ENCODE peak calls at places on chromosomes 11 and 22, in four cellular contexts. T, F, C and G are unnamed samples.

GRCh38 chr11:9616042-9616640 is 42.7 kb downstream of the WEE1 start:
- DNase-seq in T (no peak), C (no peak), F (no peak), G (no peak)

GRCh38 chr11:84476581-84476980 is 1150.6 kb downstream of the DLG2 start:
- DNase-seq in C (no peak), T (no peak), F (no peak), G (no peak)

GRCh38 chr11:116257092-116257491 is 515.7 kb downstream of the BUD13 start:
- DNase-seq in T (no peak), C (no peak), F (no peak), G (no peak)

GRCh38 chr11:68127791-68128681 is 6.8 kb upstream of the CHKA start:
- DNase-seq in C (peak), T (peak), F (no peak), G (peak)

GRCh38 chr22:39908737-39909136 is 7.9 kb downstream of the GRAP2 start:
- DNase-seq in C (peak), F (no peak), T (no peak), G (no peak)

GRCh38 chr22:35995772-35996171 is 32.9 kb downstream of the RBFOX2 start:
- DNase-seq in T (no peak), C (peak), F (no peak), G (no peak)

GRCh38 chr11:17063171-17064002 is 14.1 kb downstream of the RPS13 start:
- DNase-seq in C (peak), T (peak), F (peak), G (peak)

GRCh38 chr11:75022289-75022688 is 33.6 kb downstream of the NEU3 start:
- DNase-seq in T (no peak), C (no peak), F (no peak), G (no peak)

GRCh38 chr11:112366777-112367176 is 106.1 kb upstream of the PLET1 start:
- DNase-seq in C (no peak), F (no peak), T (no peak), G (no peak)

GRCh38 chr22:36971726-36972125 is 47.5 kb downstream of the TST start:
- DNase-seq in T (no peak), F (no peak), C (no peak), G (no peak)

GRCh38 chr22:21104126-21104691 is 58.5 kb downstream of the LRRC74B start:
- DNase-seq in T (no peak), C (no peak), F (no peak), G (no peak)

GRCh38 chr11:85602551-85603218 is 24.5 kb downstream of the DLG2 start:
- DNase-seq in C (no peak), F (no peak), T (no peak), G (no peak)

GRCh38 chr11:99148352-99148751 is 127.6 kb downstream of the CNTN5 start:
- DNase-seq in C (no peak), T (no peak), F (no peak), G (no peak)

GRCh38 chr11:67277231-67277961 is 11.1 kb downstream of the GRK2 start:
- DNase-seq in C (peak), T (no peak), F (peak), G (peak)

GRCh38 chr11:27485930-27486773 is 13.6 kb upstream of the LGR4 start:
- DNase-seq in T (peak), F (no peak), C (peak), G (no peak)

GRCh38 chr22:24128631-24129601 is 52.4 kb upstream of the SUSD2 start:
- DNase-seq in T (no peak), C (no peak), F (no peak), G (no peak)

GRCh38 chr11:127628463-127628785 is 627.9 kb upstream of the KIRREL3 start:
- DNase-seq in T (no peak), C (no peak), F (no peak), G (no peak)

GRCh38 chr22:41178425-41178975 is 26.6 kb upstream of the L3MBTL2 start:
- DNase-seq in T (no peak), C (no peak), F (no peak), G (no peak)

GRCh38 chr11:130601141-130601540 is 152.7 kb downstream of the ADAMTS15 start:
- DNase-seq in F (no peak), C (no peak), T (no peak), G (peak)

GRCh38 chr22:44685384-44686056 is 16.5 kb upstream of the PRR5 start:
- DNase-seq in T (no peak), F (peak), C (peak), G (peak)

GRCh38 chr11:93720522-93720921 is 20.8 kb downstream of the TAF1D start:
- DNase-seq in F (no peak), T (no peak), C (no peak), G (no peak)

GRCh38 chr22:50474711-50475651 is at the start of gene SBF1:
- DNase-seq in F (peak), T (peak), C (peak), G (peak)

GRCh38 chr11:77497368-77497767 is 23.5 kb upstream of the PAK1 start:
- DNase-seq in C (no peak), T (no peak), F (no peak), G (no peak)

GRCh38 chr11:73982990-73983763 is 534 bp upstream of the UCP2 start:
- DNase-seq in C (peak), T (peak), F (peak), G (peak)

GRCh38 chr11:30914143-30914762 is 328.1 kb upstream of the MPPED2 start:
- DNase-seq in C (peak), F (no peak), T (peak), G (peak)

GRCh38 chr11:112590778-112591177 is 330.1 kb upstream of the PLET1 start:
- DNase-seq in T (no peak), C (no peak), F (no peak), G (no peak)

GRCh38 chr11:128336203-128336602 is 251.2 kb downstream of the ETS1 start:
- DNase-seq in F (no peak), T (peak), C (no peak), G (no peak)

GRCh38 chr11:107696140-107696539 is 15.7 kb downstream of the SLN start:
- DNase-seq in F (no peak), T (no peak), C (no peak), G (no peak)

GRCh38 chr11:67409261-67409666 is 5.4 kb downstream of the TBC1D10C start:
- DNase-seq in C (no peak), T (no peak), F (no peak), G (no peak)

DNA sequence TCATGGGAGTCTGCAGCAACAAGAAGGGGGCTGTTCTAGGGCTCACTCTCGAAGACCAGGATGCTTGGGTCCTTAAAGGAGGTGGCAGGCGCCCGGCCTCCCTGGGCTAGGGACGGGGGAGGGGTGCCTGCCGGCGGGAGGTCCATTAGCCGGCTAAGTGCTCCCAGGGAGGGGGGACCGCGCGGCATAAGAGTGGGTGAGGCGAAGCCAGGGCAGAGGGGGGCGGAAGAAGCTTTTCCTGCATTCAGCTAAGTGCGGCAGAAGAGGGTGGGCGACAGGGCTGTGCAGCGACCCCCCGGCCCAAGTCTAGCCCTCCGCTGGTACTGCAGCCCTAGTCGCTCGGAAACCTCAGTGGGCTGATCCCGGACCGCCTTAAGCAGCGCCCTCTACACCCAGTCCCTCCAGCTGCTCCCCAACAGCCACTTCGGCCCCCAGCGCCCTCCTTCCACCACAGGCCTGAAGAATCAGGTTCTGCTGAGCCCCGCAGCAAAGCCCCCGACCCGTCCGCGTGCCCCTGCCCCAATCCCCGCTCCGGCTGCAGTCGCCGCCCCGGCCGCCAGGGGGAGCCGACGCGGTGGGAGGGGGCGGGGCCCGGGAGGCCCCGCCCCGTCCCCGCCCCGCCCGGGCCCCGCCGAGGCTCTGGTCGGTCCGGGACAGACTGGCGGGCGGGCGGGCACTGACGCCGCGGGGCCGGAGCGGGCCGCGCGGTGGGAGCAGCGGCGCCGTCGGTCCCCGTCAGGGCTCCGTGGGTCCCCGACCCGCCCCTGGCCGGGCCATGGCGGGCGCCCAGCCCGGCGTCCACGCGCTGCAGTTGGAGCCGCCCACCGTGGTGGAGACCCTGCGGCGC is at the start of gene PLCB3:
- DNase-seq in F (no peak), C (peak), T (no peak), G (peak)
- TF ChIP-seq TCF7 in F (no peak), C (no peak), T (no peak), G (no peak)

GRCh38 chr11:70549386-70549785 is 151.1 kb downstream of the CTTN start:
- DNase-seq in F (no peak), C (no peak), T (no peak), G (no peak)
- TF ChIP-seq TCF7 in F (no peak), C (no peak), T (no peak), G (no peak)

DNA sequence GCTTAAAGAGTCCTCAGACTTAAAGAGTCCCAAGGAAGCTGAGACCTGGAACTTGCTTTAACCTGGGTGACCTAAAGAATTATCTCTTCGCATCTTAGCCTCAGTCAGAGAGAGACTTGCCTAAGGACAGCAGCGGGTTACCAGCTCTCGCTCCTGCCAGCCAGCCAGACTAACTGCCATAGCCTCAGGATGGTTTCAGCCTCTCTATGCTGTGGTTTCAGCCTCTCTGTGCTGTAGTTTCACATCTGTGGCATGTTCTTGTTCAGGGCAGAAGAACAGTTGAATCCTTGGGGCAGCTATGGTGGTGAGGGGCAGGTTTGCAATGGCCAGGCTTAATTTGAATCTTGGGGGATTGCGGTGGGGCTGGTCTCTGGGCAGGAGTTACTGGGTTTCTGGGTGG is 2.3 kb downstream of the FRMD8 start:
- DNase-seq in C (no peak), T (no peak), F (peak), G (no peak)
- TF ChIP-seq TCF7 in C (no peak), T (no peak), F (no peak), G (no peak)

GRCh38 chr22:27110985-27111451 is 453.6 kb downstream of the MIAT start:
- DNase-seq in T (peak), F (no peak), C (no peak), G (no peak)
- TF ChIP-seq TCF7 in T (no peak), F (no peak), C (no peak), G (no peak)

GRCh38 chr11:11084337-11084736 is 226.5 kb upstream of the ZBED5 start:
- DNase-seq in T (no peak), C (no peak), F (no peak), G (no peak)

GRCh38 chr11:11083441-11083840 is 225.6 kb upstream of the ZBED5 start:
- DNase-seq in T (no peak), C (no peak), F (no peak), G (no peak)

GRCh38 chr11:11081786-11082185 is 223.9 kb upstream of the ZBED5 start:
- DNase-seq in T (no peak), C (no peak), F (no peak), G (no peak)

GRCh38 chr11:11081273-11081672 is 223.4 kb upstream of the ZBED5 start:
- DNase-seq in T (no peak), C (no peak), F (no peak), G (no peak)

DNA sequence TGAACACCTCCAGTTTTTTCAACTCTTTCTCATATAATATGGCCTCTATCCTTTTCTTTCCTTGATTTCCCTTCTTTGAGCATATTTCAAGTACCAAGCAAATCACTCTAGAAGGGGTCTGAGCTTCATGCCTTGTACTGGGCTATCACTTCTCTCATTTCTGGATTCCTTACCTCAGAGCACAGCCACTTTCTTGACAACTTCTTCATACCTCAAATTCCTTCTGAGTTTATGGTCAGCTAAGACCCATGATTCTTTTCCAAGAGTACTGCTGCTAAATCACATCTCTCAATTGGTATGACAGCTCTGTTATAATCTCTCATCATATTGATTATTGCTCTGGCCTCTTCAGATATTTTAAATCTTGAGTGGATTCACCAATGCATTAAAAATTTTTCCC is 224.8 kb upstream of the ZBED5 start:
- DNase-seq in C (no peak), T (no peak), F (no peak), G (no peak)
- TF ChIP-seq TCF7 in C (no peak), T (no peak), F (no peak), G (no peak)

DNA sequence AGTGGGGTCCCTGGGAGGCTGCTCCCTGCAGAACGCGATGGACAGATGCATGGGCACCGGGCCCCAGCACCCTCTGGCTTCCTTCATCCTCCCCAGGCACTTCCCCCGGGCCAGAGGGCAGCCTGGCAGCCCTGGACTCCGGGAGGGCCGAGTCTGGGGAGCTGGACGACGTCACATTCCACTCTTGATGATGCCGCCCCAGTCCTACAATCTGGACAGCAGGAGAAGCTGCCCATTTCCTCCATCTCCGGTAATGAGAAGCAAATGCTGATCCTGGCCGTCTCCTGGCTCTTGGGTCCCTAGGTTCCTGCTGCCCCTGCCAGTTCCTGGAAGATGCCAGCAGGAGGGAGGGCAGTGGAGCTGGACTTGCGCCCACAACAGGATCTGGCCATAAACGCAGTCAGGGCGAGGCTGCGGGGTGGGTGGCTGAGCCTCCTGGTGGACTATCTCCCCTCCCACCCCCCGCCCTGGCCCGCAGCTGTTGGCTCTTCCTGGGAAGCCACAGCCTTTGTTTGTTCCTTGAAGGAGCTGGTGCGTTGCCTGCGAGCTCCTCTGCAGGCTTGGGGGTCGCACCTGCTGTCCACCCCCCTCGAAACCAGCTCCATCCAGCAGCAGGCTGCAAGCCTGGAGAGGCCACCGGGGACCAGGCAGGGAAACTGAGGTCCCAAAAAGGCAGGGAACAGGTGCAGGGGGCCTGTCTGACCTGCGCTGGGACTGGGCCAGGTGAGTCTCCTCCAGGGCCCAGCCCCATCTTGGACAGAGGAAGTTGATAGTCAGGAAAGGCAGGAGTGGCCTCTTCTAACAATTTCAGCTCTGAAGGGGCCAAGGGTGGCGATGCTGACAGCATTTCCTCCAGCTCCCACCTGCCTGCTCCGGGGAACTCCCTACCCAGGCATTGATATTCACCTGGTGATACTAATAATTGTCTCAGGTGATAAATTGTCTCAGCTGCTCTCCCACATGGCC is 17.9 kb upstream of the MUC6 start:
- DNase-seq in T (no peak), F (no peak), C (no peak), G (peak)
- TF ChIP-seq TCF7 in T (no peak), F (no peak), C (no peak), G (no peak)

GRCh38 chr11:11849127-11849746 is 7.5 kb downstream of the USP47 start:
- DNase-seq in C (peak), F (peak), T (peak), G (peak)
- TF ChIP-seq TCF7 in C (no peak), F (no peak), T (no peak), G (no peak)

GRCh38 chr11:1755344-1756023 is 5.1 kb upstream of the IFITM10 start:
- DNase-seq in C (no peak), F (no peak), T (no peak), G (no peak)
- TF ChIP-seq TCF7 in C (no peak), F (no peak), T (no peak), G (no peak)

GRCh38 chr11:119340335-119341221 is at the start of gene C1QTNF5:
- DNase-seq in C (no peak), F (no peak), T (no peak), G (peak)
- TF ChIP-seq TCF7 in C (no peak), F (no peak), T (no peak), G (no peak)